ENCODE peak calls at places on chromosomes 16 and 17, in four cellular contexts. One of them, this sample, is unnamed.
A peak's percentile ranks its signal among the peaks of the same experiment; 100 is the strongest.

GRCh38 chr17:82788206-82789001 is 36.5 kb downstream of the TBCD start:
- ATAC-seq in upper lobe of right lung: no peak
- ATAC-seq in WTC11: no peak
- ATAC-seq in HCT116: no peak
- ATAC-seq in this sample: peak; percentile 45

GRCh38 chr17:62716834-62717588 is 89.5 kb downstream of the MRC2 start:
- ATAC-seq in upper lobe of right lung: no peak
- ATAC-seq in WTC11: no peak
- ATAC-seq in HCT116: no peak
- ATAC-seq in this sample: no peak

GRCh38 chr16:75044800-75045361 is 46.1 kb downstream of the ZNRF1 start:
- ATAC-seq in upper lobe of right lung: peak; percentile 86
- ATAC-seq in WTC11: no peak
- ATAC-seq in HCT116: no peak
- ATAC-seq in this sample: peak; percentile 43

GRCh38 chr17:2172447-2172938 is 117.6 kb downstream of the HIC1 start:
- ATAC-seq in upper lobe of right lung: peak; percentile 15
- ATAC-seq in WTC11: no peak
- ATAC-seq in HCT116: no peak
- ATAC-seq in this sample: no peak

GRCh38 chr17:79487149-79487548 is 123.7 kb downstream of the RBFOX3 start:
- ATAC-seq in upper lobe of right lung: no peak
- ATAC-seq in WTC11: no peak
- ATAC-seq in HCT116: no peak
- ATAC-seq in this sample: no peak

GRCh38 chr17:44424828-44425463 is 35.5 kb upstream of the ITGA2B start:
- ATAC-seq in upper lobe of right lung: no peak
- ATAC-seq in WTC11: no peak
- ATAC-seq in HCT116: no peak
- ATAC-seq in this sample: no peak

GRCh38 chr16:81697886-81698635 is 81.0 kb upstream of the PLCG2 start:
- ATAC-seq in upper lobe of right lung: no peak
- ATAC-seq in WTC11: no peak
- ATAC-seq in HCT116: no peak
- ATAC-seq in this sample: no peak

GRCh38 chr16:85056211-85056748 is 28.7 kb downstream of the KIAA0513 start:
- ATAC-seq in upper lobe of right lung: peak; percentile 63
- ATAC-seq in WTC11: peak; percentile 80
- ATAC-seq in HCT116: no peak
- ATAC-seq in this sample: no peak

GRCh38 chr16:29982560-29983419 is 9.1 kb downstream of the TAOK2 start:
- ATAC-seq in upper lobe of right lung: no peak
- ATAC-seq in WTC11: no peak
- ATAC-seq in HCT116: no peak
- ATAC-seq in this sample: no peak

GRCh38 chr16:46783800-46784199 is 35.7 kb upstream of the MYLK3 start:
- ATAC-seq in upper lobe of right lung: no peak
- ATAC-seq in WTC11: no peak
- ATAC-seq in HCT116: no peak
- ATAC-seq in this sample: no peak

GRCh38 chr17:57108656-57109392 is 23.8 kb downstream of the AKAP1 start:
- ATAC-seq in upper lobe of right lung: no peak
- ATAC-seq in WTC11: no peak
- ATAC-seq in HCT116: no peak
- ATAC-seq in this sample: peak; percentile 6

GRCh38 chr17:3794890-3795757 is 5.9 kb downstream of the ITGAE start:
- ATAC-seq in upper lobe of right lung: no peak
- ATAC-seq in WTC11: peak; percentile 58
- ATAC-seq in HCT116: no peak
- ATAC-seq in this sample: no peak

GRCh38 chr17:59620518-59621259 is 994 bp downstream of the CLTC start:
- ATAC-seq in upper lobe of right lung: peak; percentile 18
- ATAC-seq in WTC11: peak; percentile 8
- ATAC-seq in HCT116: peak; percentile 42
- ATAC-seq in this sample: peak; percentile 0